ENCODE peak calls at places on chromosome 20, in four cellular contexts. One of them, this sample, is unnamed.

GRCh38 chr20:48215536-48215935 is 430.3 kb upstream of the SULF2 start:
- DNase-seq in HepG2: no peak
- DNase-seq in GM12878: no peak
- DNase-seq in K562: no peak
- DNase-seq in this sample: peak; percentile 24

GRCh38 chr20:43375586-43375985 is 82.1 kb upstream of the SRSF6 start:
- DNase-seq in HepG2: no peak
- DNase-seq in GM12878: no peak
- DNase-seq in K562: no peak
- DNase-seq in this sample: no peak

GRCh38 chr20:24684421-24684871 is 215.0 kb downstream of the SYNDIG1 start:
- DNase-seq in HepG2: no peak
- DNase-seq in GM12878: no peak
- DNase-seq in K562: no peak
- DNase-seq in this sample: no peak

GRCh38 chr20:45342863-45343444 is 5.3 kb downstream of the SDC4 start:
- DNase-seq in HepG2: no peak
- DNase-seq in GM12878: no peak
- DNase-seq in K562: no peak
- DNase-seq in this sample: no peak

GRCh38 chr20:21269772-21270171 is 33.4 kb upstream of the XRN2 start:
- DNase-seq in HepG2: no peak
- DNase-seq in GM12878: no peak
- DNase-seq in K562: no peak
- DNase-seq in this sample: no peak

GRCh38 chr20:10861086-10861485 is 187.3 kb upstream of the JAG1 start:
- DNase-seq in HepG2: no peak
- DNase-seq in GM12878: no peak
- DNase-seq in K562: no peak
- DNase-seq in this sample: no peak

GRCh38 chr20:21505810-21506530 is 7.9 kb downstream of the NKX2-2 start:
- DNase-seq in HepG2: no peak
- DNase-seq in GM12878: no peak
- DNase-seq in K562: peak; percentile 75
- DNase-seq in this sample: peak; percentile 73

GRCh38 chr20:59805786-59806577 is 127.5 kb downstream of the SYCP2 start:
- DNase-seq in HepG2: no peak
- DNase-seq in GM12878: no peak
- DNase-seq in K562: no peak
- DNase-seq in this sample: no peak

GRCh38 chr20:1619861-1620444 is at the start of gene SIRPB1:
- DNase-seq in HepG2: peak; percentile 0
- DNase-seq in GM12878: no peak
- DNase-seq in K562: no peak
- DNase-seq in this sample: no peak

GRCh38 chr20:38862226-38862625 is 56.7 kb downstream of the PPP1R16B start:
- DNase-seq in HepG2: no peak
- DNase-seq in GM12878: no peak
- DNase-seq in K562: no peak
- DNase-seq in this sample: no peak

GRCh38 chr20:38861071-38861401 is 55.5 kb downstream of the PPP1R16B start:
- DNase-seq in HepG2: no peak
- DNase-seq in GM12878: no peak
- DNase-seq in K562: no peak
- DNase-seq in this sample: no peak

GRCh38 chr20:38857703-38858102 is 52.2 kb downstream of the PPP1R16B start:
- DNase-seq in HepG2: no peak
- DNase-seq in GM12878: no peak
- DNase-seq in K562: peak; percentile 22
- DNase-seq in this sample: no peak

GRCh38 chr20:38856570-38856969 is 51.1 kb downstream of the PPP1R16B start:
- DNase-seq in HepG2: no peak
- DNase-seq in GM12878: no peak
- DNase-seq in K562: no peak
- DNase-seq in this sample: no peak

GRCh38 chr20:38859070-38859690 is 53.7 kb downstream of the PPP1R16B start:
- DNase-seq in HepG2: no peak
- DNase-seq in GM12878: no peak
- DNase-seq in K562: peak; percentile 75
- DNase-seq in this sample: no peak
- TF ChIP-seq TCF7 in HepG2: no peak
- TF ChIP-seq TCF7 in GM12878: no peak
- TF ChIP-seq TCF7 in K562: peak; percentile 75
- TF ChIP-seq TCF7 in this sample: no peak

DNA sequence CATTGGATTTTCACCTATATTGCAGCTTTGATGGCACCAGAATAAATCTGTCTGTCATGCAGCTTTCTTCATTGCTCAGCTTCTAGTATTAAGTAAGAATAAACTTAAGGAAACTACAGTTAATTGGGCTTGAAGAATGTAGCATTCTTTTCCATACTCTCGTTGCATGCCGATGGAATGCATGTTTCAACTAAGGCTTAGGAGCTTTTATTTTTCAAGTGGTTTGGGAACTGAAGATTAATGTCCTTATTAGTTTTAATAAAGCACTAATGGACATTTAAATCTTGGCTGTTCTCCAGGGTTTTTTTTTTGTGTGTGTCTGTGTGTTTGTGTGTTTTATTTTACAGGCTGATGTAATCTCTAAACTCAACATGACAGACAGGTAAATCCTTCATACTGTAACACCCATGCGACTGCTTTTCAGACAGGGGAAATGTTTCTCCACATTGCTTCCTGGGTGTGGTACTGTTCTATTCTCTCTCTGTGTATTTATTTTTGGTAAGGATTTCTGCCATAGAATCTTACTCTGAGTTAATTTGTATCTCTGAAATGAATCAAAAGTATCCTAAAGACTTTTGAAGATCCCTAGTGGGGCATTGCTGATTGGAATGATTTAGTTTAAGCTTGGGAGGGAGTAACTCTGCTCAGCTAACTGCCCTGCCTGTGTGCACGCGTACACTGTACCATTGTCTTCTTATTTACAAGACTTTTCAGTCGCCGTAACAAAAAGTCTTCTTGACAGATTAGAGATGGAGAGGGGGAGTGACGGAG is 38.0 kb downstream of the SLC9A8 start:
- DNase-seq in HepG2: no peak
- DNase-seq in GM12878: no peak
- DNase-seq in K562: no peak
- DNase-seq in this sample: no peak
- TF ChIP-seq TCF7 in HepG2: no peak
- TF ChIP-seq TCF7 in GM12878: no peak
- TF ChIP-seq TCF7 in K562: no peak
- TF ChIP-seq TCF7 in this sample: no peak

GRCh38 chr20:64082126-64082638 is 2.0 kb downstream of the LKAAEAR1 start:
- DNase-seq in HepG2: peak; percentile 55
- DNase-seq in GM12878: no peak
- DNase-seq in K562: peak; percentile 42
- DNase-seq in this sample: peak; percentile 45
- TF ChIP-seq TCF7 in HepG2: no peak
- TF ChIP-seq TCF7 in GM12878: no peak
- TF ChIP-seq TCF7 in K562: no peak
- TF ChIP-seq TCF7 in this sample: no peak

GRCh38 chr20:57843941-57844625 is 134.3 kb upstream of the PMEPA1 start:
- DNase-seq in HepG2: no peak
- DNase-seq in GM12878: no peak
- DNase-seq in K562: no peak
- DNase-seq in this sample: no peak
- TF ChIP-seq TCF7 in HepG2: no peak
- TF ChIP-seq TCF7 in GM12878: no peak
- TF ChIP-seq TCF7 in K562: no peak
- TF ChIP-seq TCF7 in this sample: no peak

GRCh38 chr20:34333786-34334185 is 29.3 kb upstream of the ITCH start:
- DNase-seq in HepG2: no peak
- DNase-seq in GM12878: no peak
- DNase-seq in K562: no peak
- DNase-seq in this sample: no peak

GRCh38 chr20:34332262-34332920 is 29.2 kb upstream of the AHCY start:
- DNase-seq in HepG2: no peak
- DNase-seq in GM12878: no peak
- DNase-seq in K562: no peak
- DNase-seq in this sample: no peak

GRCh38 chr20:34331838-34332237 is 28.7 kb upstream of the AHCY start:
- DNase-seq in HepG2: no peak
- DNase-seq in GM12878: no peak
- DNase-seq in K562: no peak
- DNase-seq in this sample: peak; percentile 24

GRCh38 chr20:34337544-34337943 is 25.5 kb upstream of the ITCH start:
- DNase-seq in HepG2: no peak
- DNase-seq in GM12878: no peak
- DNase-seq in K562: peak; percentile 2
- DNase-seq in this sample: no peak

GRCh38 chr20:34334654-34335407 is 28.2 kb upstream of the ITCH start:
- DNase-seq in HepG2: peak; percentile 83
- DNase-seq in GM12878: no peak
- DNase-seq in K562: no peak
- DNase-seq in this sample: no peak
- TF ChIP-seq TCF7 in HepG2: peak; percentile 38
- TF ChIP-seq TCF7 in GM12878: no peak
- TF ChIP-seq TCF7 in K562: no peak
- TF ChIP-seq TCF7 in this sample: no peak

GRCh38 chr20:6698723-6699122 is 68.8 kb upstream of the BMP2 start:
- DNase-seq in HepG2: no peak
- DNase-seq in GM12878: no peak
- DNase-seq in K562: no peak
- DNase-seq in this sample: no peak

GRCh38 chr20:6703047-6703446 is 64.4 kb upstream of the BMP2 start:
- DNase-seq in HepG2: no peak
- DNase-seq in GM12878: no peak
- DNase-seq in K562: no peak
- DNase-seq in this sample: no peak

GRCh38 chr20:6699931-6700562 is 67.4 kb upstream of the BMP2 start:
- DNase-seq in HepG2: no peak
- DNase-seq in GM12878: no peak
- DNase-seq in K562: no peak
- DNase-seq in this sample: no peak

GRCh38 chr20:6702144-6702543 is 65.3 kb upstream of the BMP2 start:
- DNase-seq in HepG2: no peak
- DNase-seq in GM12878: no peak
- DNase-seq in K562: no peak
- DNase-seq in this sample: no peak

GRCh38 chr20:6700563-6701328 is 66.7 kb upstream of the BMP2 start:
- DNase-seq in HepG2: no peak
- DNase-seq in GM12878: no peak
- DNase-seq in K562: no peak
- DNase-seq in this sample: no peak
- TF ChIP-seq TCF7 in HepG2: no peak
- TF ChIP-seq TCF7 in GM12878: no peak
- TF ChIP-seq TCF7 in K562: no peak
- TF ChIP-seq TCF7 in this sample: no peak

GRCh38 chr20:8542115-8542486 is 410.0 kb downstream of the PLCB1 start:
- DNase-seq in HepG2: no peak
- DNase-seq in GM12878: no peak
- DNase-seq in K562: no peak
- DNase-seq in this sample: no peak
- TF ChIP-seq TCF7 in HepG2: no peak
- TF ChIP-seq TCF7 in GM12878: no peak
- TF ChIP-seq TCF7 in K562: no peak
- TF ChIP-seq TCF7 in this sample: no peak

GRCh38 chr20:19624221-19624620 is 133.8 kb upstream of the RIN2 start:
- DNase-seq in HepG2: no peak
- DNase-seq in GM12878: no peak
- DNase-seq in K562: no peak
- DNase-seq in this sample: no peak

GRCh38 chr20:19620471-19620870 is 137.6 kb upstream of the RIN2 start:
- DNase-seq in HepG2: peak; percentile 72
- DNase-seq in GM12878: no peak
- DNase-seq in K562: no peak
- DNase-seq in this sample: peak; percentile 45

GRCh38 chr20:19619904-19620430 is 138.1 kb upstream of the RIN2 start:
- DNase-seq in HepG2: no peak
- DNase-seq in GM12878: no peak
- DNase-seq in K562: no peak
- DNase-seq in this sample: no peak

GRCh38 chr20:19618711-19619110 is 139.3 kb upstream of the RIN2 start:
- DNase-seq in HepG2: no peak
- DNase-seq in GM12878: no peak
- DNase-seq in K562: no peak
- DNase-seq in this sample: no peak

DNA sequence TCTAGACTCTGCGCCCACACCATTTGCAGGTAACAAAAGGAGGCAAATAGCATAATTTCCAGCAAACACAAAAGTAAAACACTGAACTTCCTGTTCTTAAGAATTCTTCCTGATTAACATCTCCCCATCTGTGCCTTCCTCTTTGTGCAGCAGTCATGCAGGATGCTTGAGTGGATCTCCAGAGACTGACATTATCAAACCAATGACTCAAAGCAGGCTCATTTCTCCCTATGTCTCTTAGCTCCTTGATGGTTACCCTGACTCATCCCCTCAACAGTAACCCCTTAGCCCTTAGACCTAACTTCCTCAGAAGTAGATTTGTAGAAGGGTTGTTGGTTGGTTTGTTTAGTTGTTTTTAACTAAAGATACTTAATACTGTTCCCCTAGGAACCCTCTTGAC is 137.0 kb upstream of the RIN2 start:
- DNase-seq in HepG2: no peak
- DNase-seq in GM12878: no peak
- DNase-seq in K562: no peak
- DNase-seq in this sample: no peak
- TF ChIP-seq TCF7 in HepG2: no peak
- TF ChIP-seq TCF7 in GM12878: no peak
- TF ChIP-seq TCF7 in K562: no peak
- TF ChIP-seq TCF7 in this sample: no peak

DNA sequence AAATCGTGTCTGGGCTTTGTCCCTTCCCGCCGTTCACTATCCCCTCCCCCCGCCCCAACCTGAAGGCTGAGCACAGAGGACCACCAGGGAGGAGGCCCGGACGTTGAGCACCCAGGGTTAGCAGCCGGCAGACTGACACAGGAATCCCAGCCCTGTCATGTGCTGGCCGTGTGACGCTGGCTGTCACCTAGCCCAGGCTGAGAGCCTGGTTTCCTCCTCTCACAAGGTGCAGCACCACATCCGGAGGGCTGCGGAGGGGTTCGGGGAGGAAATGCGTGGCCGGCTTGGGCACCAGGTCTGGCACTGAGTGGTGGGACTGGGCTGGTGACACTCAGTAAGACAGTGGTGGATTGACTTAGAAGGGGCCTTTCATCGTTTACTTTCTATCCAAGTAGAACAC is 4.6 kb upstream of the LSM14B start:
- DNase-seq in HepG2: no peak
- DNase-seq in GM12878: no peak
- DNase-seq in K562: no peak
- DNase-seq in this sample: no peak
- TF ChIP-seq TCF7 in HepG2: no peak
- TF ChIP-seq TCF7 in GM12878: no peak
- TF ChIP-seq TCF7 in K562: no peak
- TF ChIP-seq TCF7 in this sample: no peak

This sample was measured in WTC11.